ENCODE peak calls at places on chromosomes 16 and 17, in seven cellular contexts. E is neural progenitor cell, Y is DND-41, F is IMR-90, Q is heart right ventricle, G is transverse colon, V is mammary epithelial cell. I is an unnamed sample.

GRCh38 chr16:58366247-58367031 is 25.8 kb upstream of the GINS3 start:
- DNase-seq in E (no peak), Y (no peak), F (peak; percentile 65), Q (no peak), G (no peak), V (peak; percentile 90), I (no peak)

GRCh38 chr16:4682616-4683254 is 10.6 kb upstream of the NUDT16L1 start:
- DNase-seq in E (peak; percentile 78), Y (peak; percentile 43), F (peak; percentile 18), Q (peak; percentile 18), G (no peak), V (peak; percentile 44), I (no peak)

GRCh38 chr16:10022098-10022497 is 160.1 kb downstream of the GRIN2A start:
- DNase-seq in E (no peak), Y (no peak), F (no peak), Q (no peak), G (no peak), V (no peak), I (no peak)

GRCh38 chr17:35212668-35213067 is 18.5 kb upstream of the SLC35G3 start:
- DNase-seq in E (no peak), Y (no peak), F (no peak), Q (no peak), G (no peak), V (no peak), I (no peak)

GRCh38 chr17:39196820-39197331 is 593 bp downstream of the CACNB1 start:
- DNase-seq in E (peak; percentile 34), Y (peak; percentile 45), F (no peak), Q (peak; percentile 30), G (peak; percentile 53), V (no peak), I (peak; percentile 58)

GRCh38 chr17:43025290-43025657 is 243 bp downstream of the RND2 start:
- DNase-seq in E (no peak), Y (no peak), F (no peak), Q (no peak), G (no peak), V (no peak), I (no peak)

GRCh38 chr16:983044-984030 is 1.8 kb downstream of the SOX8 start:
- DNase-seq in E (peak; percentile 69), Y (no peak), F (no peak), Q (no peak), G (no peak), V (no peak), I (no peak)

GRCh38 chr16:16033208-16033717 is 83.8 kb downstream of the ABCC1 start:
- DNase-seq in E (no peak), Y (peak; percentile 36), F (no peak), Q (no peak), G (no peak), V (no peak), I (no peak)

GRCh38 chr17:70242781-70243437 is 73.6 kb downstream of the KCNJ2 start:
- DNase-seq in E (no peak), Y (no peak), F (no peak), Q (no peak), G (no peak), V (no peak), I (no peak)

GRCh38 chr17:36641877-36642845 is 40.8 kb downstream of the MRM1 start:
- DNase-seq in E (peak; percentile 70), Y (no peak), F (no peak), Q (no peak), G (peak; percentile 54), V (no peak), I (peak; percentile 42)

GRCh38 chr17:74569392-74570003 is 2.2 kb upstream of the CD300H start:
- DNase-seq in E (no peak), Y (peak; percentile 13), F (peak; percentile 58), Q (no peak), G (peak; percentile 14), V (peak; percentile 100), I (peak; percentile 32)

GRCh38 chr16:50067290-50067853 is 1.6 kb downstream of the HEATR3 start:
- DNase-seq in E (peak; percentile 53), Y (peak; percentile 63), F (peak; percentile 74), Q (no peak), G (no peak), V (peak; percentile 16), I (peak; percentile 24)

GRCh38 chr17:64213995-64214507 is 49.0 kb downstream of the TEX2 start:
- DNase-seq in E (no peak), Y (no peak), F (no peak), Q (no peak), G (no peak), V (no peak), I (no peak)

GRCh38 chr17:79953335-79953734 is 82.3 kb downstream of the TBC1D16 start:
- DNase-seq in E (no peak), Y (no peak), F (no peak), Q (no peak), G (no peak), V (no peak), I (no peak)

GRCh38 chr17:12625092-12625491 is 40.6 kb upstream of the MYOCD start:
- DNase-seq in E (no peak), Y (no peak), F (no peak), Q (no peak), G (no peak), V (no peak), I (no peak)

GRCh38 chr17:15502315-15503112 is 35.1 kb upstream of the CDRT4 start:
- DNase-seq in E (peak; percentile 91), Y (peak; percentile 59), F (peak; percentile 93), Q (peak; percentile 93), G (peak; percentile 85), V (peak; percentile 66), I (peak; percentile 86)

GRCh38 chr17:49995055-49995738 is at the start of gene DLX3:
- DNase-seq in E (peak; percentile 95), Y (no peak), F (peak; percentile 62), Q (peak; percentile 71), G (peak; percentile 60), V (peak; percentile 73), I (peak; percentile 75)

GRCh38 chr16:54240180-54241125 is 46.1 kb downstream of the IRX3 start:
- DNase-seq in E (no peak), Y (peak; percentile 32), F (no peak), Q (no peak), G (no peak), V (no peak), I (no peak)

GRCh38 chr17:82103588-82104451 is 5.8 kb upstream of the FASN start:
- DNase-seq in E (peak; percentile 90), Y (no peak), F (no peak), Q (peak; percentile 57), G (peak; percentile 63), V (no peak), I (peak; percentile 70)

GRCh38 chr16:79077391-79077790 is 523.1 kb downstream of the MAF start:
- DNase-seq in E (no peak), Y (no peak), F (no peak), Q (no peak), G (no peak), V (no peak), I (no peak)

GRCh38 chr16:55539488-55539887 is 27.0 kb upstream of the CAPNS2 start:
- DNase-seq in E (no peak), Y (no peak), F (no peak), Q (no peak), G (no peak), V (no peak), I (no peak)

GRCh38 chr17:76072149-76072858 is at the start of gene SRP68:
- DNase-seq in E (peak; percentile 96), Y (peak; percentile 89), F (peak; percentile 91), Q (peak; percentile 92), G (peak; percentile 93), V (peak; percentile 93), I (peak; percentile 95)

GRCh38 chr17:39939588-39940419 is 12.3 kb downstream of the LRRC3C start:
- DNase-seq in E (peak; percentile 58), Y (peak; percentile 32), F (peak; percentile 98), Q (no peak), G (no peak), V (peak; percentile 76), I (no peak)

GRCh38 chr17:17819561-17819995 is 17.2 kb downstream of the SREBF1 start:
- DNase-seq in E (no peak), Y (no peak), F (peak; percentile 92), Q (peak; percentile 62), G (peak; percentile 85), V (peak; percentile 89), I (peak; percentile 78)

GRCh38 chr17:74715144-74715543 is 2.4 kb upstream of the CD300LF start:
- DNase-seq in E (no peak), Y (no peak), F (no peak), Q (no peak), G (no peak), V (no peak), I (no peak)

GRCh38 chr16:22786284-22786683 is 27.7 kb upstream of the HS3ST2 start:
- DNase-seq in E (no peak), Y (no peak), F (no peak), Q (no peak), G (no peak), V (no peak), I (no peak)

GRCh38 chr16:74774223-74775139 is at the start of gene FA2H:
- DNase-seq in E (peak; percentile 93), Y (peak; percentile 49), F (peak; percentile 23), Q (peak; percentile 61), G (peak; percentile 93), V (peak; percentile 85), I (peak; percentile 91)

GRCh38 chr16:12094537-12095265 is 118.2 kb downstream of the SNX29 start:
- DNase-seq in E (no peak), Y (no peak), F (no peak), Q (no peak), G (no peak), V (no peak), I (no peak)
- H3K4me1 ChIP-seq in E (peaks cover 56% of the 10 kb centered on the region), Y (no peaks in the 10 kb centered on the region), F (peaks cover 30% of the 10 kb centered on the region), Q (peaks cover 32% of the 10 kb centered on the region), G (peaks cover 48% of the 10 kb centered on the region), V (no peaks in the 10 kb centered on the region), I (no peaks in the 10 kb centered on the region)

GRCh38 chr16:19659554-19659953 is 58.5 kb downstream of the KNOP1 start:
- DNase-seq in E (no peak), Y (no peak), F (peak; percentile 8), Q (no peak), G (no peak), V (no peak), I (no peak)
- TF ChIP-seq CTCF in E (no peak), Y (no peak), F (no peak), Q (peak; percentile 17), G (no peak), V (no peak), I (no peak)

DNA sequence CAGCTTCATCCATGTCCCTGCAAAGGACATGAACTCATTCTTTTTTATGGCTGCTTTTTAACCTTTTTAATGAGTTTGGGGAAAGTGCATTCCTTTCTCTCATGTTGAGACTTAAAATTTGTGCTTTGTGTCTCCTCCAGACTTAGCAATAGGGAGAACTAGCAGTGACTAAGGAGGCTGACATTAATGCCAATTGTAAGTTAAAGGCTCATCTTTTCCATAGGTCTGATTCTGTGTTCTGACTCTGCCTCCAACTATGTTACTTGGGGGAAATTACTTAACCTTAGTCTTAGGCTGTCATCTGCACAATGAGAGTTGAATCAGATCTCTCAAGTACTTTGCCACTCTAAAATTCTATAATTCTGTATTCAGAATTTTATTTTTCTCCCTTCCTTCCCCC is 17.5 kb upstream of the PHAF1 start:
- DNase-seq in E (no peak), Y (no peak), F (peak; percentile 86), Q (no peak), G (no peak), V (no peak), I (no peak)
- H3K36me3 ChIP-seq in E (no peaks in the 10 kb centered on the region), Y (peaks cover 42% of the 10 kb centered on the region), F (peaks cover 2% of the 10 kb centered on the region), Q (peaks cover 7% of the 10 kb centered on the region), G (no peaks in the 10 kb centered on the region), V (peaks cover 4% of the 10 kb centered on the region), I (no peaks in the 10 kb centered on the region)

DNA sequence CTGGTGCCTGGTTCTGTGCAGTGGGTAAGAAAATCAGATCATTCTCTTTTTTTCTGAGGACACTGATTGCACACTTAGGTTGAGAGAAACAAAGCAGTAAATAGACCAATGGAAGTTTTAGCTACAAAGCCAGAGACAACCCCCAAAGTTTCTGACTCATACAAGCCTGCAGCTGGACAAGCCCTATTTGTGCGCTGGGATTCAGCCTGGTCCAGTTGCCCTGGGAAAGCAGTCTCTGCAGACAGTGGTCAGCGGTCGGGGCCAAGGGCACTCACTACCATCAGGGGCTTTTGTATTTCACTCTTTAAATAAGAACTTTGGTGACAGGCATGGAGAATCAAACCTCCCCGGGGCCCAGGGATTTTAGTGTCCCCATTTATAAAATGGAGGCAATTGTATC is 6.0 kb upstream of the RHBDL3 start:
- DNase-seq in E (no peak), Y (no peak), F (peak; percentile 82), Q (no peak), G (no peak), V (no peak), I (no peak)
- H3K4me1 ChIP-seq in E (peaks cover 22% of the 10 kb centered on the region), Y (no peaks in the 10 kb centered on the region), F (peaks cover 6% of the 10 kb centered on the region), Q (peaks cover under 1% of the 10 kb centered on the region), G (peaks cover 14% of the 10 kb centered on the region), V (no peaks in the 10 kb centered on the region), I (no peaks in the 10 kb centered on the region)

I was measured in colonic mucosa.